ENCODE peak calls at places on chromosome 1, in five cellular contexts. B, V, X, T and P are unnamed samples.
A peak's percentile ranks its signal among the peaks of the same experiment; 100 is the strongest.

GRCh38 chr1:230700132-230700531 is 13.8 kb downstream of the AGT start:
- DNase-seq in B (no peak), V (no peak), X (no peak), T (no peak), P (no peak)

GRCh38 chr1:190046231-190046630 is 431.4 kb downstream of the BRINP3 start:
- DNase-seq in B (no peak), V (no peak), X (no peak), T (no peak), P (no peak)

GRCh38 chr1:221759436-221759835 is 17.5 kb upstream of the DUSP10 start:
- DNase-seq in B (no peak), V (no peak), X (no peak), T (no peak), P (no peak)

GRCh38 chr1:85278853-85279314 is 2.5 kb upstream of the BCL10 start:
- DNase-seq in B (no peak), V (no peak), X (peak; percentile 43), T (peak; percentile 49), P (peak; percentile 45)

GRCh38 chr1:211918665-211919414 is 88.3 kb upstream of the LPGAT1 start:
- DNase-seq in B (no peak), V (no peak), X (no peak), T (no peak), P (no peak)

GRCh38 chr1:179231923-179232322 is 2.4 kb upstream of the ABL2 start:
- DNase-seq in B (no peak), V (no peak), X (no peak), T (no peak), P (no peak)

GRCh38 chr1:41493626-41494350 is 9.3 kb upstream of the EDN2 start:
- DNase-seq in B (peak; percentile 16), V (no peak), X (no peak), T (no peak), P (no peak)

GRCh38 chr1:246803891-246804290 is 79.7 kb downstream of the SCCPDH start:
- DNase-seq in B (no peak), V (no peak), X (no peak), T (no peak), P (no peak)

GRCh38 chr1:114033219-114033706 is 54.0 kb downstream of the OLFML3 start:
- DNase-seq in B (no peak), V (no peak), X (no peak), T (no peak), P (no peak)

GRCh38 chr1:227961651-227962050 is 13.9 kb upstream of the WNT9A start:
- DNase-seq in B (no peak), V (no peak), X (no peak), T (no peak), P (no peak)

GRCh38 chr1:72178266-72178665 is 104.1 kb downstream of the NEGR1 start:
- DNase-seq in B (no peak), V (no peak), X (no peak), T (no peak), P (no peak)

GRCh38 chr1:226519741-226520598 is 28.6 kb upstream of the STUM start:
- DNase-seq in B (no peak), V (no peak), X (no peak), T (no peak), P (no peak)

GRCh38 chr1:228900099-228900965 is 165.1 kb downstream of the RHOU start:
- DNase-seq in B (peak; percentile 22), V (no peak), X (no peak), T (peak; percentile 66), P (no peak)

GRCh38 chr1:902023-902422 is 21.7 kb upstream of the SAMD11 start:
- DNase-seq in B (no peak), V (no peak), X (no peak), T (peak; percentile 10), P (no peak)

GRCh38 chr1:33410091-33410701 is 20.7 kb downstream of the PHC2 start:
- DNase-seq in B (no peak), V (no peak), X (no peak), T (no peak), P (no peak)

GRCh38 chr1:1978108-1978507 is 25.5 kb downstream of the CFAP74 start:
- DNase-seq in B (no peak), V (no peak), X (no peak), T (no peak), P (no peak)

GRCh38 chr1:220784751-220785150 is 2.0 kb upstream of the MTARC1 start:
- DNase-seq in B (no peak), V (no peak), X (no peak), T (no peak), P (no peak)

GRCh38 chr1:234632225-234632624 is 22.2 kb upstream of the IRF2BP2 start:
- DNase-seq in B (no peak), V (no peak), X (no peak), T (no peak), P (no peak)

GRCh38 chr1:234628099-234628498 is 18.1 kb upstream of the IRF2BP2 start:
- DNase-seq in B (no peak), V (no peak), X (no peak), T (no peak), P (no peak)

GRCh38 chr1:234629026-234629425 is 19.0 kb upstream of the IRF2BP2 start:
- DNase-seq in B (no peak), V (no peak), X (no peak), T (no peak), P (no peak)

GRCh38 chr1:234634387-234634786 is 24.4 kb upstream of the IRF2BP2 start:
- DNase-seq in B (no peak), V (no peak), X (no peak), T (no peak), P (no peak)

DNA sequence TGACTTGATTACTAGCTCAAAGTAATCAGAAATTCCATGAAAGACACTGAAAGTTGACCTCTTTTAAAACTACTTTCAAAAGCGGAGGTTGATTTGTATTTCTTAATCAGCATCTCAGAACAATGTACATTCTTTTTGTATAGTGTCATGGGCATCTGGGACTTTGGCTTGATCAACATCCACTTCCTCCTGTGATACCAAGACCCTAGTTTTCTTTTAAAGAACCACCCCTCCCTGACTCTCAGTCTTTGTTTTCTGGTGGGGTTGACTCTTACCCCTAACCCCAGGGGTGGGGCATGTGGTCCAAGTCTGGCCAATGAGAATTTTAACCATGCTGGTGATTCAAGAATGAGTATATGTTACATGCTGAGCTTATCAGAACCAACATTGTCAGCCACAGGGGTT is 21.7 kb upstream of the IRF2BP2 start:
- DNase-seq in B (no peak), V (no peak), X (no peak), T (no peak), P (no peak)
- H3K4me3 ChIP-seq in B (no peak overlapping the region), V (no peak overlapping the region), X (no peak overlapping the region), T (no peak overlapping the region), P (no peak overlapping the region)

GRCh38 chr1:31936278-31936965 is 1.7 kb downstream of the PTP4A2 start:
- DNase-seq in B (no peak), V (peak; percentile 39), X (no peak), T (no peak), P (no peak)

GRCh38 chr1:31939484-31940329 is 1.5 kb upstream of the PTP4A2 start:
- DNase-seq in B (no peak), V (peak; percentile 67), X (peak; percentile 79), T (peak; percentile 61), P (peak; percentile 89)

GRCh38 chr1:31936966-31937299 is 1.2 kb downstream of the PTP4A2 start:
- DNase-seq in B (no peak), V (no peak), X (no peak), T (no peak), P (no peak)

GRCh38 chr1:31937300-31938183 is 626 bp downstream of the PTP4A2 start:
- DNase-seq in B (peak; percentile 85), V (peak; percentile 58), X (peak; percentile 80), T (peak; percentile 80), P (no peak)

DNA sequence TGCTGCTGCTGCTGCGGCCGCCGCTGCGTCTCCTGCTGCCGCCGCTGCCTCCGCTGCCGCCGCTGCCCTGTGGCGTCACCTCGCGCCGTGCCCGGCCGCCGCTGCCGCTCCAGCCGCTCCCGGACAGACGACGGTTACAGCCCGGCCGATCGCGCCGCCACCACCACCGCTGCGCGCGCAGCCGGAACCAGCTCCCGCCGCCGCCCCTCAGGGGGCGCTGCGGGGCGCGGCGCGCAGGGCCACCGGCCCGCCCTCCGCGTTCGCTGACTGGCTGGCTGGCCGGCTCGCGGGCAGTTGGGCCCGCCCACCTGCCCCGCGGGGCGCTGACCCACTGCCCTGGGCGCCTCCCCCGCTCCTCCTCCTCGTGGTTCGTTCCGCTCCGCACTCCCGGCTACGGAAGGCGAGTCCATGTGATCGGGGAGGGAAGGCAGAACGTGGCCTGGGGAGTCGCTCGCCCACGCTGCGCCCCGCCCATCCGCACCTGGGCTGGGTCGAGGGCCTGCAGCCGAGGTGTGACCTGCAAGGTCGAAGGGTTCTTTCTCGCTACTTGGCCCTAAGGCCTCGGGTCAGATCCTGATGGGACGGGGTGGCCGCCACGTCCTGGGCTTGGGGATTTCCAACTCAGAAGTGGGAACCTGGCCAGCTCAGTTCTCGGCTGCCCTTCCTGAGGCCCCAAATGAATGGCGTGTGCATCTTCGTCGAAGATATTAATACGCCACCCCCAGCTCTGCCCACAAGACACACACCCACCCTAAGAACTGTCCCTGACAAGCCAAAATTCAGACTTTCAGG is at the start of gene PTP4A2:
- DNase-seq in B (peak; percentile 94), V (peak; percentile 95), X (peak; percentile 79), T (peak; percentile 96), P (peak; percentile 93)
- TF ChIP-seq CTCF in B (peak; percentile 75), V (no peak), X (peak; percentile 43), T (peak; percentile 90), P (peak; percentile 46)

GRCh38 chr1:214420341-214420740 is 131.1 kb downstream of the PTPN14 start:
- DNase-seq in B (no peak), V (no peak), X (no peak), T (no peak), P (no peak)

GRCh38 chr1:214419650-214420049 is 131.8 kb downstream of the PTPN14 start:
- DNase-seq in B (no peak), V (no peak), X (no peak), T (no peak), P (no peak)

GRCh38 chr1:214416417-214417212 is 134.8 kb downstream of the PTPN14 start:
- DNase-seq in B (no peak), V (no peak), X (no peak), T (no peak), P (no peak)

GRCh38 chr1:214417545-214418210 is 133.7 kb downstream of the PTPN14 start:
- DNase-seq in B (no peak), V (no peak), X (no peak), T (no peak), P (no peak)

DNA sequence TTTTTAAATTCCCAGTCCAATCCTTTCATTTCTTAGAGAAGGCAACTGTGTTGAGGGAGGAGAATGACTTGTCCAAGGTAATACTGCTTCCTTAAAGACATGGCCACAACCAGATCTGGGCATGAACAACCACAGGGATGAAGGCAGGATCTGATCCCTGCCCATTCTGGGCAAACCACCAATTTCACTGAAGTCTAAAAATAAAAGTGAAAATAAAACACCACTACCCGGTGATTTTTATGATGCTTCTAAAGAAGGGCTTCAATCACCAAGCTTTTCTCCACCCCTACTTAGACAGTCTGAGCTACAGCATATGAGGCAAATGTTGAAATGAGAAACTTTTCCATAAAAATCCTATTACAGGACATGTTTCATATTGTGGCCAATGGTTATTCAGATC is 133.0 kb downstream of the PTPN14 start:
- DNase-seq in B (no peak), V (peak; percentile 36), X (no peak), T (no peak), P (no peak)
- H3K4me3 ChIP-seq in B (no peak overlapping the region), V (peak overlapping the region; percentile 0), X (no peak overlapping the region), T (no peak overlapping the region), P (no peak overlapping the region)

DNA sequence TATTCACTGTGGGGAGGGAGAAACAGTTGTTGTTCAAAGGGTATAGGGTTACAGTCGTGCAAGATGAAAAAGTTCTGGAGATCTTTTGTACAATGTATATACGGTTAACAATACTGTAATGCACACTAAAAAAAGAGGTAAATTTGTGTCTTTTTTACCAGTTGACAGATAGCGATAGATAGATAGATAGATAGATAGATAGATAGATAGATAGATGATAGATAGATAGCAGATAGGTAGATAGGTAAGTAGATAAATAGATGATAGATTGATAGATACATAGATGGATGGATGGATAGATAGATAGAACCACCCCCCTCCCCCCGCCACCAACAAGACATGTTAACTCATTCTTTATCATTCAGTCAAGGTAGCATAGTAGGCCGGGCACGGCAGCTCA is 10.2 kb downstream of the S100A16 start:
- DNase-seq in B (no peak), V (no peak), X (no peak), T (no peak), P (no peak)
- TF ChIP-seq CTCF in B (no peak), V (no peak), X (no peak), T (no peak), P (no peak)